ENCODE peak calls at places on chromosomes 2 and 18, in ten cellular contexts. B is GM12892, S is HCT116, W is transverse colon, A is GM12891, C is K562, L is HepG2, E is endothelial cell of umbilical vein, V is suprapubic skin, K is stomach. G is an unnamed sample.

GRCh38 chr2:50773533-50773932 is 258.4 kb downstream of the NRXN1 start:
- DNase-seq in B (no peak), S (no peak), W (no peak), A (no peak), C (no peak), L (no peak), E (no peak), V (no peak), K (no peak), G (no peak)

GRCh38 chr2:227706859-227707258 is 11.0 kb downstream of the SLC19A3 start:
- DNase-seq in B (no peak), S (no peak), W (peak; percentile 60), A (no peak), C (no peak), L (peak; percentile 24), E (no peak), V (no peak), K (no peak), G (no peak)

GRCh38 chr2:10036095-10036879 is 7.1 kb upstream of the KLF11 start:
- DNase-seq in B (no peak), S (no peak), W (peak; percentile 64), A (no peak), C (no peak), L (no peak), E (peak; percentile 80), V (no peak), K (peak; percentile 91), G (no peak)

GRCh38 chr2:233091595-233092375 is 31.6 kb downstream of the INPP5D start:
- DNase-seq in B (no peak), S (no peak), W (no peak), A (no peak), C (peak; percentile 92), L (no peak), E (no peak), V (no peak), K (peak; percentile 14), G (no peak)

GRCh38 chr2:208033701-208034502 is 8.6 kb upstream of the PLEKHM3 start:
- DNase-seq in B (no peak), S (peak; percentile 68), W (peak; percentile 70), A (no peak), C (peak; percentile 68), L (peak; percentile 97), E (peak; percentile 59), V (no peak), K (peak; percentile 66), G (no peak)

GRCh38 chr2:112480540-112481049 is 1.4 kb upstream of the TTL start:
- DNase-seq in B (peak; percentile 29), S (no peak), W (peak; percentile 13), A (peak; percentile 35), C (peak; percentile 45), L (peak; percentile 24), E (peak; percentile 7), V (no peak), K (no peak), G (no peak)

GRCh38 chr18:41134426-41134825 is 820.6 kb upstream of the PIK3C3 start:
- DNase-seq in B (no peak), S (no peak), W (no peak), A (no peak), C (no peak), L (no peak), E (no peak), V (no peak), K (no peak), G (no peak)

GRCh38 chr18:39647627-39648502 is 2082.3 kb upstream of the CELF4 start:
- DNase-seq in B (no peak), S (peak; percentile 42), W (no peak), A (no peak), C (no peak), L (no peak), E (peak; percentile 72), V (no peak), K (no peak), G (no peak)

GRCh38 chr18:7452331-7452730 is 114.8 kb upstream of the PTPRM start:
- DNase-seq in B (no peak), S (peak; percentile 1), W (no peak), A (peak; percentile 30), C (peak; percentile 33), L (peak; percentile 18), E (peak; percentile 32), V (no peak), K (no peak), G (no peak)

GRCh38 chr18:58257461-58257860 is 213.4 kb downstream of the NEDD4L start:
- DNase-seq in B (no peak), S (no peak), W (no peak), A (peak; percentile 23), C (peak; percentile 56), L (no peak), E (no peak), V (no peak), K (no peak), G (no peak)

GRCh38 chr2:10984418-10985130 is 72.8 kb downstream of the KCNF1 start:
- DNase-seq in B (no peak), S (no peak), W (no peak), A (no peak), C (no peak), L (no peak), E (no peak), V (no peak), K (no peak), G (no peak)

GRCh38 chr2:56009758-56010534 is 86.4 kb upstream of the EFEMP1 start:
- DNase-seq in B (no peak), S (peak; percentile 26), W (no peak), A (no peak), C (peak; percentile 21), L (peak; percentile 42), E (peak; percentile 81), V (no peak), K (no peak), G (no peak)

GRCh38 chr18:23810396-23810795 is 121.1 kb downstream of the LAMA3 start:
- DNase-seq in B (no peak), S (no peak), W (no peak), A (peak; percentile 11), C (no peak), L (no peak), E (no peak), V (no peak), K (no peak), G (no peak)

GRCh38 chr2:145541028-145541427 is 1021.1 kb upstream of the ZEB2 start:
- DNase-seq in B (no peak), S (no peak), W (no peak), A (no peak), C (no peak), L (no peak), E (no peak), V (no peak), K (no peak), G (no peak)

GRCh38 chr2:161136696-161137324 is 23.4 kb upstream of the TANK start:
- DNase-seq in B (no peak), S (peak; percentile 44), W (no peak), A (no peak), C (peak; percentile 25), L (no peak), E (peak; percentile 90), V (no peak), K (no peak), G (no peak)
- TF ChIP-seq POLR2A in B (peak; percentile 92), S (no peak), W (peak; percentile 54), A (peak; percentile 95), C (no peak), L (no peak), E (peak; percentile 59), V (peak; percentile 67), K (no peak), G (peak; percentile 12)

DNA sequence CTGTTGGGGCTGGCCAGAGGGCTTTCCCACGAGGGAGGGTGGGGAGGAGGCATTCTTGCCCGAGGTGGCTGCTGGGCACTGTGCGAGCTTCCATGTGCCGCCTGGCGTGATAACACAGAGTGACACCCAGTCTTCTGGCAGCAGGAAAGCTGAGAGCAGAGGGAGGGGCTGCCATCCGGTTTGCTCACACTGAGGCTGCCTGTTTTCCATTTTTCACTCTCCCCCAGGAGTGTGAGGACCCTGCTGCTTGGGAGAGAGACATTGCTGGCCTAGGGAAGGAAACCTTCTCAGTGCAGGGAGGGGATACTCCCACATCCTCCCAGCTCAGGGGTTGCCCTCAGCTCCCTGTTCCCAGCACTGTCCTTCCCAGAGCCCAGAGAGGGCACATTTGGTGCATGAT is 73.1 kb downstream of the INHBB start:
- DNase-seq in B (no peak), S (no peak), W (no peak), A (no peak), C (no peak), L (no peak), E (no peak), V (no peak), K (peak; percentile 59), G (peak; percentile 61)
- TF ChIP-seq POLR2AphosphoS5 in B (no peak), S (no peak), W (no peak), A (no peak), C (no peak), L (no peak), E (no peak), V (no peak), K (no peak), G (no peak)

DNA sequence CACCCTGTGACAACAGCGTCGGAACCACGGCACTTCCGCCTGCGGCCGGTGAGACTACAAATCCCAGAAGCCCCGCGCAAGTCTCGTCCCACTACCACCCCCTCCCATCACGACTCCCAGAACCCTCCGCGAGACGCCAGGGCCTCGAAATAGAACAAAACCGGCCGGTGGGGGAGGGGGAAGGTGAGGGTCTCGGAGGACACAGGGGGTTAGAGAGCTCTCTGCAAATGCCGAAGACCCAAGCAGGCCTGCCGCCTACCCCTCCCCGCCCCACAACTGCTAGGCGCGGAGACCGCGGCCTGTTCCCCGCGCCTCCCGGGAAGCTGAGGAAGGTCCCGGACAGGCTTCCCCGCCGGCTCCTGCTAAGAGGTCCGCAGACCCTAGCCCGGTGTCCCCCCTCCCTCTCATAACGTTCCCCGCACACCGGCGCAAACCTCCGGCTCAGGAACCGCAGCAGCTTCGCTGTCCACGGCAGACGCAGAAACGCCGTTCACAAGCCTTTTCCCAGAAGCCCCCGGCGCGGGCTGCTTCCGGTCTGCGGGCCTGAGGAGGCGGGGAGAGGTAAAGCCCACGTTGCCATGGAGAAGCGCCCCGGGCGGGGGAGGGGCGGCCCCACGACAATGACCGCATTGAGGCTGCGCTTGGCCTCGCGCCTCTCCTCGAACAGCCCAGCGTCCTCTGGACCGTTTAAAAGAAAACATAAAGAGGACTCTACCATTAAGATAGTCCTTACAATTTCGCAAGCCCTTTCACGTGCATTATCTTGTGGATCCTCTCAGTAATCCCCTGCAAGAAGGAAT is at the start of gene ZNF24:
- DNase-seq in B (peak; percentile 93), S (peak; percentile 74), W (peak; percentile 97), A (peak; percentile 88), C (peak; percentile 98), L (peak; percentile 91), E (peak; percentile 92), V (peak; percentile 98), K (peak; percentile 96), G (peak; percentile 99)
- TF ChIP-seq POLR2A in B (peak; percentile 89), S (no peak), W (peak; percentile 83), A (peak; percentile 86), C (peak; percentile 98), L (peak; percentile 78), E (peak; percentile 82), V (peak; percentile 83), K (peak; percentile 64), G (peak; percentile 45)

DNA sequence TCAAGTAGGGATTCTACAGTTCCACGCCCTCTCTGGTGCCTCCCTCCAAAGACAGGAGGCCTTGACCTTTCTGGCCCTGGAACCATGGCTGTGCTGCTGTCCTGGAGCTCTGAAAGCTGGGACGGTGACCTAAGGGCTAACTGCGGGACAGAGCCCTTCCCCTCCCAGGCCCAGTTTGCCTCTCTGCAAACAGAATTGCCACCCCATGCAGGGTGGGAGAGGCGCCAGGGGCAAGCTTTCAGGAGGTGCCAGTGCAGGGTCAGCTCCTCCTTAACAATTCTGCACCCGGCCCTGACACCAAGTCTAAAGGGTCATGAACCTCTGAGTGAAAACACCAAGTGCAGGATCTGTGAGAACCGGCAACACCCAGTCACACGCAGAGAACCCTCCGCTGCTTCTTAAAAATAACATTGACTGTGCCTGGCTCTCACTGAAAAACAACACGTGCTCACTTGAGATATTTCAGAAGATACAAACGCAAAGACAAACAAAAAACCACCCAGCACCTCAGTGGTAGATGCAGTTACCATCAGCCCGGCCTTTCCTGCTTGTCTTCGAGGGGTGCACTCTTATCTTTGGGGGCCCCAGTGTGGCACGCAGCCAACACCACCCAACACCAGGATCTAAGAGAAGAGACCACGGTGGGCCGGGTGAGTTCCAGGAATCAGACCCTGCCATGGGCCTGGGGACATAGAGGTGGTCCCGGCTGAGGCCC is 1.1 kb upstream of the SNED1 start:
- DNase-seq in B (no peak), S (no peak), W (peak; percentile 10), A (peak; percentile 13), C (no peak), L (peak; percentile 27), E (peak; percentile 64), V (peak; percentile 80), K (peak; percentile 25), G (peak; percentile 72)
- TF ChIP-seq POLR2AphosphoS5 in B (no peak), S (no peak), W (no peak), A (no peak), C (no peak), L (no peak), E (no peak), V (no peak), K (no peak), G (peak; percentile 19)

G was measured in spleen.